ENCODE peak calls at places on chromosomes 2 and 18, in seven cellular contexts. N is CD8-positive, alpha-beta T cell; Z is BJ; W is thoracic aorta; J is IMR-90; U is GM23248; L is naive thymus-derived CD4-positive, alpha-beta T cell. Q is an unnamed sample.

GRCh38 chr2:46456789-46457188 is 22.6 kb upstream of the TMEM247 start:
- DNase-seq in N (no peak), Z (no peak), W (no peak), J (no peak), U (no peak), L (no peak), Q (no peak)

GRCh38 chr18:3055201-3055600 is 42.3 kb upstream of the LPIN2 start:
- DNase-seq in N (no peak), Z (no peak), W (no peak), J (no peak), U (no peak), L (no peak), Q (no peak)

GRCh38 chr2:196220671-196221070 is 49.3 kb upstream of the STK17B start:
- DNase-seq in N (no peak), Z (no peak), W (no peak), J (no peak), U (no peak), L (no peak), Q (no peak)

GRCh38 chr2:62270728-62271127 is 74.8 kb downstream of the B3GNT2 start:
- DNase-seq in N (no peak), Z (no peak), W (no peak), J (peak; percentile 11), U (no peak), L (no peak), Q (peak; percentile 64)

GRCh38 chr18:13455960-13456471 is 237.5 kb downstream of the LDLRAD4 start:
- DNase-seq in N (no peak), Z (no peak), W (no peak), J (no peak), U (no peak), L (no peak), Q (peak; percentile 30)

GRCh38 chr18:45686892-45687611 is 36.9 kb upstream of the SLC14A1 start:
- DNase-seq in N (peak; percentile 41), Z (no peak), W (no peak), J (no peak), U (no peak), L (peak; percentile 56), Q (no peak)

GRCh38 chr18:58117685-58118403 is 73.8 kb downstream of the NEDD4L start:
- DNase-seq in N (no peak), Z (no peak), W (no peak), J (peak; percentile 98), U (peak; percentile 76), L (no peak), Q (no peak)

GRCh38 chr18:21740474-21740723 is 193 bp upstream of the MIB1 start:
- DNase-seq in N (peak; percentile 98), Z (no peak), W (no peak), J (peak; percentile 94), U (peak; percentile 99), L (no peak), Q (peak; percentile 98)

GRCh38 chr2:175766880-175767279 is 235.2 kb downstream of the LNPK start:
- DNase-seq in N (no peak), Z (no peak), W (no peak), J (peak; percentile 54), U (peak; percentile 46), L (no peak), Q (no peak)

GRCh38 chr2:96108578-96109561 is 7.5 kb downstream of the ADRA2B start:
- DNase-seq in N (no peak), Z (no peak), W (no peak), J (no peak), U (no peak), L (no peak), Q (no peak)

GRCh38 chr2:24276349-24276899 is 83.9 kb downstream of the ITSN2 start:
- DNase-seq in N (no peak), Z (no peak), W (no peak), J (peak; percentile 12), U (no peak), L (no peak), Q (no peak)

GRCh38 chr2:74104839-74105238 is 42.9 kb downstream of the BOLA3 start:
- DNase-seq in N (no peak), Z (no peak), W (no peak), J (no peak), U (peak; percentile 30), L (no peak), Q (no peak)

DNA sequence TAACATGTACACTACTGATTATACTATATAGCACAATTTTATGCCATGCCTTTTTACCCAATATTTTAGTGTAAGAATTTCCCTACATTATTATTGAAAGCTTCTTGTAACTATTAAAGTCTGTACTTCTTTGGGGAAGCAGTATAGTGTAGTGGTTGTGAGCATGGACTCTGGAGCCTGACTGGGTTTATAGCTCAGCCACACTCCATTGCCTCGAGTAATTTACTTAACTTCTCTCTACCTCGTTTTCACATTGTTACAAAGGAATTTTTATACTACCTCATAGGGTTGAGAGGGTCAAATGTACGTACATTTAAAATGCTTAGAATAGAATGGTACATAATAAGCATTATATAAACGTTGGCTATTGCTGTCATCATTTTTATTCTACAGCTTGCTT is 139.2 kb downstream of the UBR3 start:
- DNase-seq in N (no peak), Z (no peak), W (no peak), J (no peak), U (no peak), L (no peak), Q (no peak)
- H3K36me3 ChIP-seq in N (peaks cover 4% of the 10 kb centered on the region), Z (no peaks in the 10 kb centered on the region), W (no peaks in the 10 kb centered on the region), J (peaks cover 3% of the 10 kb centered on the region), U (peaks cover 11% of the 10 kb centered on the region), L (no peaks in the 10 kb centered on the region), Q (no peaks in the 10 kb centered on the region)

GRCh38 chr2:207363761-207364160 is 166.0 kb upstream of the CREB1 start:
- DNase-seq in N (no peak), Z (no peak), W (no peak), J (no peak), U (no peak), L (no peak), Q (no peak)
- H3K36me3 ChIP-seq in N (no peaks in the 10 kb centered on the region), Z (no peaks in the 10 kb centered on the region), W (no peaks in the 10 kb centered on the region), J (no peaks in the 10 kb centered on the region), U (no peaks in the 10 kb centered on the region), L (no peaks in the 10 kb centered on the region), Q (no peaks in the 10 kb centered on the region)

GRCh38 chr2:170597705-170598420 is 117.3 kb upstream of the SP5 start:
- DNase-seq in N (no peak), Z (no peak), W (no peak), J (no peak), U (peak; percentile 15), L (no peak), Q (no peak)

GRCh38 chr2:170596576-170596975 is 118.6 kb upstream of the SP5 start:
- DNase-seq in N (no peak), Z (no peak), W (no peak), J (no peak), U (no peak), L (no peak), Q (no peak)

GRCh38 chr2:170605862-170606261 is 109.3 kb upstream of the SP5 start:
- DNase-seq in N (no peak), Z (no peak), W (no peak), J (no peak), U (no peak), L (no peak), Q (no peak)

DNA sequence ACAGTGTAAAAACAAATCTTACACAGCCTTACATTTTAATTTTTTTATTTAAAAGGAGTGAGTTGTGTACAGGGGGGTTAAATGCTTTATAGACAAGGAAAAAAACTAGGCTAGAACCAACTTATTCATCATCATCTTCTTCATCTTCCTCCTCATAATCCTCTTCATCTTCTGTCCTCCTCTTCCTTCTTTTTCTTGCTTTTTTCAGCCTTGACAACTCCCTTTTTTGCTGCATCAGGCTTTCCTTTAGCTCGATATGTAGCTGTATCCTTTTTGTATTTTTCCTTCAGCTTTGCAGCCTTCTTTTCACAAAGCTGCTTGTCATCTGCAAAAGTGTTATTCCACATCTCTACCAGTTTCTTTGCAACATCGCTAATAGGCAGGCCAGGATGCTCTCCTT is 113.6 kb upstream of the SP5 start:
- DNase-seq in N (no peak), Z (no peak), W (no peak), J (no peak), U (no peak), L (no peak), Q (no peak)
- H3K36me3 ChIP-seq in N (no peaks in the 10 kb centered on the region), Z (no peaks in the 10 kb centered on the region), W (no peaks in the 10 kb centered on the region), J (no peaks in the 10 kb centered on the region), U (no peaks in the 10 kb centered on the region), L (no peaks in the 10 kb centered on the region), Q (no peaks in the 10 kb centered on the region)

GRCh38 chr2:156765450-156765849 is 329.3 kb downstream of the GPD2 start:
- DNase-seq in N (no peak), Z (no peak), W (no peak), J (no peak), U (no peak), L (no peak), Q (no peak)

GRCh38 chr2:156765043-156765442 is 328.9 kb downstream of the GPD2 start:
- DNase-seq in N (no peak), Z (no peak), W (no peak), J (no peak), U (no peak), L (no peak), Q (no peak)

DNA sequence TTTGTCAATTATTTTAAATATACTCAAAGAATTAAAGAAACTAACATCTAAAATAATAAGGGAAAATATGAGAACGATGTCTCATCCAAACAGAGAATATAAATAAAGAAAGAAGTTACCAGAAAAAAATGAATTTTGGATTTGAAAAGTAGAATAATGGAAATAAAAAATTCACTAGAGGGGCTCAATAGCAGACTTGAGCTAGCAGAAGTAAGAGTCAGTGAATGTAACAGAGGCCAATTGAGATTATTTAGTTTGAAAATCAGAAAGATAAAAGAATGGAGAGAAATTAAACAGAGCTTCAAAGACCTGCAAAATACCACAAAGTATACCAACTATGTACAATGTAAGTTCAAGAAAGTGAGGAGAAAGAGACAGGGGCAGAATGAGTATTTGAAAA is 333.6 kb downstream of the GPD2 start:
- DNase-seq in N (no peak), Z (no peak), W (no peak), J (no peak), U (no peak), L (no peak), Q (no peak)
- H3K36me3 ChIP-seq in N (no peaks in the 10 kb centered on the region), Z (no peaks in the 10 kb centered on the region), W (no peaks in the 10 kb centered on the region), J (no peaks in the 10 kb centered on the region), U (no peaks in the 10 kb centered on the region), L (no peaks in the 10 kb centered on the region), Q (peaks cover 5% of the 10 kb centered on the region)